ENCODE peak calls at places on chromosome 21, in four cellular contexts. N, F, V and K are unnamed samples.

GRCh38 chr21:15006594-15007230 is 58.1 kb downstream of the NRIP1 start:
- DNase-seq in N (no peak), F (no peak), V (no peak), K (no peak)

GRCh38 chr21:42068256-42068545 is 2.9 kb upstream of the UMODL1 start:
- DNase-seq in F (no peak), V (no peak), N (no peak), K (no peak)

GRCh38 chr21:35637431-35637830 is 422.9 kb downstream of the SETD4 start:
- DNase-seq in V (no peak), F (peak), N (no peak), K (no peak)

GRCh38 chr21:46099476-46099875 is 1.6 kb downstream of the COL6A2 start:
- DNase-seq in V (peak), F (no peak), N (no peak), K (no peak)

GRCh38 chr21:15687208-15687607 is 42.6 kb upstream of the USP25 start:
- DNase-seq in V (no peak), N (no peak), F (peak), K (no peak)

GRCh38 chr21:21897275-21897883 is 899.2 kb downstream of the NCAM2 start:
- DNase-seq in V (no peak), N (no peak), F (peak), K (no peak)

GRCh38 chr21:31624961-31625491 is 34.5 kb upstream of the SOD1 start:
- DNase-seq in N (no peak), F (no peak), V (no peak), K (no peak)

GRCh38 chr21:39422468-39423241 is 22.9 kb downstream of the LCA5L start:
- DNase-seq in F (no peak), V (no peak), N (no peak), K (peak)

GRCh38 chr21:16908087-16908486 is 604.8 kb upstream of the CXADR start:
- DNase-seq in V (no peak), N (no peak), F (peak), K (no peak)

GRCh38 chr21:37787456-37787855 is 128.8 kb downstream of the KCNJ6 start:
- DNase-seq in N (no peak), F (peak), V (no peak), K (no peak)

GRCh38 chr21:29056538-29057050 is 16.9 kb downstream of the CCT8 start:
- DNase-seq in V (no peak), F (peak), N (no peak), K (no peak)

GRCh38 chr21:43866659-43867331 is 1.8 kb downstream of the AGPAT3 start:
- DNase-seq in V (no peak), N (peak), F (no peak), K (peak)

GRCh38 chr21:25687787-25688186 is 46.9 kb downstream of the ATP5PF start:
- DNase-seq in V (no peak), N (no peak), F (no peak), K (no peak)

GRCh38 chr21:42108941-42109340 is 37.8 kb downstream of the UMODL1 start:
- DNase-seq in V (no peak), F (no peak), N (no peak), K (no peak)

GRCh38 chr21:35933466-35933865 is 126.9 kb downstream of the SETD4 start:
- DNase-seq in N (no peak), V (no peak), F (peak), K (no peak)

GRCh38 chr21:41095983-41096382 is 72.0 kb upstream of the BACE2 start:
- DNase-seq in F (no peak), V (no peak), N (no peak), K (no peak)

GRCh38 chr21:35779690-35780570 is 280.4 kb downstream of the SETD4 start:
- DNase-seq in F (peak), V (no peak), N (no peak), K (no peak)

GRCh38 chr21:14877581-14878228 is 187.1 kb downstream of the NRIP1 start:
- DNase-seq in F (peak), V (no peak), N (no peak), K (no peak)

GRCh38 chr21:41810597-41810932 is 43.7 kb upstream of the RIPK4 start:
- DNase-seq in V (no peak), N (no peak), F (no peak), K (no peak)

GRCh38 chr21:32351428-32351827 is 41.4 kb downstream of the URB1 start:
- DNase-seq in V (no peak), N (no peak), F (no peak), K (no peak)

GRCh38 chr21:33011462-33011861 is 14.3 kb upstream of the OLIG2 start:
- DNase-seq in V (peak), F (peak), N (no peak), K (no peak)

GRCh38 chr21:41630917-41631316 is 123.0 kb upstream of the TMPRSS2 start:
- DNase-seq in F (no peak), N (no peak), V (no peak), K (no peak)

GRCh38 chr21:42666918-42667317 is 13.5 kb downstream of the PDE9A start:
- DNase-seq in F (no peak), N (no peak), V (no peak), K (no peak)

GRCh38 chr21:41894922-41895557 is 15.9 kb upstream of the PRDM15 start:
- DNase-seq in N (no peak), F (peak), V (no peak), K (no peak)

GRCh38 chr21:42145569-42146250 is 73.2 kb upstream of the ABCG1 start:
- DNase-seq in F (peak), N (peak), V (no peak), K (peak)

GRCh38 chr21:31514598-31514997 is 144.9 kb upstream of the SOD1 start:
- DNase-seq in F (peak), V (no peak), N (no peak), K (no peak)

GRCh38 chr21:38910390-38911008 is 104.8 kb downstream of the ETS2 start:
- DNase-seq in V (peak), N (no peak), F (no peak), K (no peak)

GRCh38 chr21:26966978-26967913 is at the start of gene ADAMTS5:
- DNase-seq in V (peak), N (no peak), F (peak), K (no peak)